ENCODE peak calls at places on chromosomes 7 and 10, in four cellular contexts. U, P, M and Y are unnamed samples.

GRCh38 chr7:123666492-123666891 is 10.8 kb downstream of the LMOD2 start:
- DNase-seq in P (no peak), M (no peak), U (no peak), Y (no peak)

GRCh38 chr10:78905015-78905939 is 163.5 kb upstream of the ZMIZ1 start:
- DNase-seq in U (no peak), P (no peak), M (no peak), Y (no peak)

GRCh38 chr7:84191261-84191660 is 3.3 kb downstream of the SEMA3A start:
- DNase-seq in P (no peak), U (no peak), M (no peak), Y (no peak)

GRCh38 chr10:29658984-29659769 is 24.4 kb upstream of the SVIL start:
- DNase-seq in P (peak), M (no peak), U (peak), Y (peak)

GRCh38 chr10:128859738-128860386 is 607.2 kb upstream of the MGMT start:
- DNase-seq in M (peak), P (peak), U (no peak), Y (peak)

GRCh38 chr10:43199684-43200537 is 61.7 kb downstream of the CSGALNACT2 start:
- DNase-seq in U (no peak), M (no peak), P (no peak), Y (peak)

GRCh38 chr10:108360187-108360586 is 1195.7 kb upstream of the SORCS1 start:
- DNase-seq in M (no peak), U (no peak), P (no peak), Y (no peak)

GRCh38 chr7:52547301-52547920 is 488.0 kb upstream of the POM121L12 start:
- DNase-seq in M (no peak), P (no peak), U (no peak), Y (no peak)

DNA sequence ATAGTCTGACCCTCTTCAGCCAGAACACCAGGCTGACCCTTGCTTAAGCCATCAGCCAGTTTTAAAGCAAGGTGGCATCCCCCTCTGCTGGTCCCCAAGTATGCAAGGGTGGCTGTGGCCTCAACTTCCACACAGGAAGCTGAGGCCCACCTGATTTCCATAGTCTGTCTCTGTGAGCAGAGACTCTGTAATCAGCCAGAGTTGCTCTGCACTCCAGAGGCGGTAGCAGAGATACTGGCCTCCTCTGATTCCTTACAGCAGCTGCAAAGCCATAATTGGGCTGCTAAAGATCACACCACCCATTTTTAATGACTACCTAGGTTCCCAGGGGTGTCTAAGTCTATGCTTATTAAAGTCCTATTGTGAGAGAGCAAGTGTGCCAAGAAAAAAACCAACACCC is 1.8 kb downstream of the PDAP1 start:
- DNase-seq in M (no peak), U (no peak), P (no peak), Y (no peak)
- TF ChIP-seq CTCF in M (no peak), U (no peak), P (no peak), Y (no peak)

GRCh38 chr10:117074621-117075020 is 63.4 kb downstream of the VAX1 start:
- DNase-seq in U (no peak), P (no peak), M (no peak), Y (no peak)

GRCh38 chr10:117075064-117075463 is 63.0 kb downstream of the VAX1 start:
- DNase-seq in P (no peak), U (no peak), M (no peak), Y (no peak)

DNA sequence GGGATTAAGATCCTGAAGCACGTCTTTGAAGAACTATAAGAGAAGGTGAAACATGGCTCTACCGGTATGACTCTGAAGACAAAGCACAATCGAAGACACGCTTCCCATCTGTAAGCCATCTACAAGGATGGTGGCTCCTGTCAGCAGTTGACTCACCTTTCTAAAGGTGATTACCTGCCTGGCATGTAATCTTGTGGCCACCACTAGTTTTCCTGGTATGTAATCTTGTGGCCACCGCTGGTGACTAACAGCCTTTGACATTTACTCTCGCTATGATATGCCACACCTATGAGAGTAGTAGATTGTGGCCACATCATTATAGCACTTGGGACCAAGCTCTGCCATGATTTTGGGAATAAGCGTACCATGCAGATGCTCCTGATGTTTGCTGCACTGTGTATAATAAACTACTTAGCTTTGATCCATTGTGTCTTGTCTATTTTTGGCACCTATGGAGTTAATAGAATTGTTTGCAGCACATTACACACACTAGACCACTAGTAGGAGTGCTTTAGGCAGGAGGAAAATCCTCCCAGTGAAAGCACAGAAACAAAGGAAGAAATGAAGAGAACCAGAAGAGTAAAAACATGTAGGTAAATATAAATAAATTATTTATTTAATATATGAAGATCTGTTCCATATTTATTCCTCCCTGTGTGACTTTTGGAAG is 59.8 kb downstream of the VAX1 start:
- DNase-seq in P (no peak), U (no peak), M (no peak), Y (no peak)
- TF ChIP-seq CTCF in P (no peak), U (no peak), M (no peak), Y (no peak)

GRCh38 chr10:8508882-8509281 is 454.4 kb downstream of the GATA3 start:
- DNase-seq in U (no peak), M (no peak), P (no peak), Y (no peak)

GRCh38 chr10:8510471-8510870 is 456.0 kb downstream of the GATA3 start:
- DNase-seq in U (no peak), P (no peak), M (no peak), Y (no peak)

GRCh38 chr10:8511026-8511425 is 456.5 kb downstream of the GATA3 start:
- DNase-seq in P (no peak), M (no peak), U (no peak), Y (no peak)

GRCh38 chr10:8513155-8514147 is 459.0 kb downstream of the GATA3 start:
- DNase-seq in U (no peak), P (no peak), M (no peak), Y (no peak)
- TF ChIP-seq CTCF in U (no peak), P (no peak), M (no peak), Y (no peak)

GRCh38 chr10:127757033-127757432 is 20.0 kb downstream of the FOXI2 start:
- DNase-seq in U (no peak), M (no peak), P (no peak), Y (no peak)
- TF ChIP-seq CTCF in U (no peak), M (no peak), P (no peak), Y (no peak)

GRCh38 chr7:155386608-155387007 is 71.3 kb upstream of the EN2 start:
- DNase-seq in P (no peak), M (no peak), U (no peak), Y (no peak)
- TF ChIP-seq CTCF in P (no peak), M (no peak), U (no peak), Y (no peak)

GRCh38 chr7:50534690-50535290 is 30.4 kb downstream of the DDC start:
- DNase-seq in M (no peak), U (no peak), P (no peak), Y (no peak)
- TF ChIP-seq CTCF in M (no peak), U (no peak), P (no peak), Y (no peak)

GRCh38 chr10:49700997-49701396 is 21.5 kb downstream of the C10orf53 start:
- DNase-seq in M (no peak), U (no peak), P (no peak), Y (no peak)
- TF ChIP-seq CTCF in M (no peak), U (no peak), P (no peak), Y (no peak)

DNA sequence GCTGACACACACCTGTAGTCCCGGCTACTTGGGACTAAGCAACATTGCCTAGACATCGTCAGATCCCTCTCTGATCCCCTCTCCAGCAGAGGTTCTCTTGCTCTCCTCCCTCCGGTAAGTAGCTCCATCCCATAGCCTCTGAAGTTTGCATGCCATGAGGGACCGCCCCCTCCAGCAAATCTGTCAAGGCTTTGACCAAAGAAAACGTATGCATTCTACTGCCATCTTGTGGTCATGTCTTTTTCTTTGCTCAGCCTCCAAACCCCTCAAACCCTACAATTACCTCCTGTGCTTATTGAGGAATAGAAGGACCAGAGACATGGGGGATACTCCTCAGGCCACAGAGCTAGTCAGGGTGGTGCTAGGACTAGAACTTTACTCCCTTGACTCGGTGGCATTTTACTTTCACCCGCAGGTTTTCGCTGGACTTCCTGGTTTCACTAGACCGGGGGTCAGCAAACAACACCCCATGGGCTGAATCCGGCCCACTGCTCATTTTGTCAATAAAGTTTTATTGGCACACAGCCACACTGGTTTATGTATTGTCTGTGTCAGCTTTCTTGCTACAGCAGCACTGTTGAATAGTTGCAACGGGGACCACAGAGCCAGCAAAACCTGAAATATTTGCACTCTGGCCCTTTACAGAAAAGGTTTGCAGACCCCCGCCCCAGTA is 202.6 kb upstream of the FOXK1 start:
- DNase-seq in U (peak), M (peak), P (peak), Y (peak)
- TF ChIP-seq CTCF in U (no peak), M (peak), P (peak), Y (peak)

DNA sequence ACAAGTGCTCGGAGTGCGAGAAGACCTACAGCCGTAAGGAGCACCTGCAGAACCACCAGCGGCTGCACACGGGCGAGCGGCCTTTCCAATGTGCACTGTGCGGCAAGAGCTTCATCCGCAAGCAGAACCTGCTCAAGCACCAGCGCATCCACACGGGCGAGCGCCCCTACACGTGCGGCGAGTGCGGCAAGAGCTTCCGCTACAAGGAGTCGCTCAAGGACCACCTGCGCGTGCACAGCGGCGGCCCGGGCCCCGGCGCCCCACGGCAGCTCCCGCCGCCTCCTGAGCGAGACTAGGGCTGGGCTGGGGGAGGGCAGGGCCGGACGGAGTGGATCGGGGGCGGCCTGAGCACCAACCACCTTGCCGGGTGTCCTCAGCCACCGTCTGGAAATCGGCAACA is 15.1 kb upstream of the ZNF212 start:
- DNase-seq in U (no peak), P (no peak), M (no peak), Y (no peak)
- TF ChIP-seq CTCF in U (no peak), P (no peak), M (no peak), Y (no peak)